ENCODE peak calls at places on chromosomes 6 and 20, in five cellular contexts. R is left ventricle myocardium inferior; F is AG04450; H is CD8-positive, alpha-beta T cell; M is HCT116. Q is an unnamed sample.

GRCh38 chr6:23454090-23454998 is 671.7 kb upstream of the NRSN1 start:
- DNase-seq in R (no peak), F (peak), H (no peak), M (no peak), Q (no peak)

GRCh38 chr20:37735541-37735940 is 41.7 kb downstream of the CTNNBL1 start:
- DNase-seq in R (no peak), F (no peak), H (no peak), M (no peak), Q (no peak)

GRCh38 chr6:144477396-144477795 is 192.3 kb downstream of the UTRN start:
- DNase-seq in R (no peak), F (no peak), H (no peak), M (no peak), Q (no peak)

GRCh38 chr6:130517444-130517931 is 151.7 kb downstream of the TMEM200A start:
- DNase-seq in R (no peak), F (no peak), H (no peak), M (peak), Q (no peak)

GRCh38 chr6:37130704-37131103 is 39.2 kb upstream of the PIM1 start:
- DNase-seq in R (no peak), F (no peak), H (no peak), M (no peak), Q (peak)

GRCh38 chr20:16569218-16570153 is 3.8 kb downstream of the KIF16B start:
- DNase-seq in R (no peak), F (no peak), H (no peak), M (no peak), Q (no peak)

GRCh38 chr6:129516787-129517186 is 193.2 kb downstream of the ARHGAP18 start:
- DNase-seq in R (no peak), F (no peak), H (no peak), M (no peak), Q (no peak)

GRCh38 chr6:16921399-16922110 is 160.3 kb upstream of the ATXN1 start:
- DNase-seq in R (no peak), F (peak), H (no peak), M (no peak), Q (no peak)

GRCh38 chr6:167501831-167502385 is 177.0 kb downstream of the TTLL2 start:
- DNase-seq in R (no peak), F (no peak), H (no peak), M (peak), Q (no peak)

GRCh38 chr6:42569102-42570028 is 5.5 kb downstream of the UBR2 start:
- DNase-seq in R (no peak), F (peak), H (no peak), M (no peak), Q (no peak)

GRCh38 chr6:112562348-112563220 is 215.5 kb downstream of the RFPL4B start:
- DNase-seq in R (no peak), F (no peak), H (no peak), M (no peak), Q (no peak)

GRCh38 chr6:158978752-158979151 is 21.2 kb downstream of the RSPH3 start:
- DNase-seq in R (no peak), F (no peak), H (no peak), M (no peak), Q (no peak)

GRCh38 chr6:55895972-55896371 is 20.6 kb upstream of the BMP5 start:
- DNase-seq in R (no peak), F (no peak), H (no peak), M (no peak), Q (no peak)

GRCh38 chr6:36104836-36105235 is 25.5 kb upstream of the MAPK13 start:
- DNase-seq in R (no peak), F (no peak), H (no peak), M (no peak), Q (no peak)

GRCh38 chr20:33757458-33757857 is 25.7 kb downstream of the ZNF341 start:
- DNase-seq in R (no peak), F (no peak), H (no peak), M (no peak), Q (no peak)

GRCh38 chr6:125888989-125889656 is 67.4 kb upstream of the HINT3 start:
- DNase-seq in R (no peak), F (no peak), H (no peak), M (peak), Q (no peak)

GRCh38 chr20:3890410-3890751 is 1.2 kb downstream of the PANK2 start:
- DNase-seq in R (no peak), F (no peak), H (no peak), M (no peak), Q (no peak)

GRCh38 chr6:13953061-13953705 is 28.4 kb downstream of the RNF182 start:
- DNase-seq in R (no peak), F (peak), H (no peak), M (peak), Q (no peak)

DNA sequence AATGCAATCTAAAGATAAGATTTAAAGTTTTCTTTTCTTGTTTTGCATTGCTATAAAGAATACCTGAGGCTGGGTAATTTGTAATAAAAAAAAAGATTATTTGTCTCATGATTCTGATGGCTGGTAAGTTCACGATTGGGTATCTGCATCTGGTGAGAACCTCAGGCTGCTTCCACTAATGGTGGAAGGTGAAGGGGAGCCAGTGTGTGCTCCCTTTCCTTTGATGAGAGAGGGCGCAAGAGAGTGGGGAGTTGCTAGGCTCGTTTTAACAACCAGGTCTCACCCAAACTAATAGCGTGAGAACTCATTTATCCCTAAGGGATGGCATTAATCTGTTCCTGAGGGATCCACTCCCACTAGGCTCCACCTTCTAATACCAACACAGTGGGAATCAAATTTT is 353.2 kb downstream of the BTBD3 start:
- DNase-seq in R (no peak), F (no peak), H (no peak), M (no peak), Q (no peak)
- TF ChIP-seq CTCF in R (no peak), F (no peak), H (no peak), M (no peak), Q (no peak)

GRCh38 chr6:132733814-132734213 is 20.0 kb upstream of the VNN1 start:
- DNase-seq in R (no peak), F (no peak), H (no peak), M (no peak), Q (no peak)
- H3K27ac ChIP-seq in R (no peak), F (no peak), H (no peak), M (no peak), Q (no peak)

GRCh38 chr6:7216941-7217621 is 95.9 kb downstream of the SSR1 start:
- DNase-seq in R (peak), F (no peak), H (no peak), M (no peak), Q (no peak)
- H3K4me3 ChIP-seq in R (peak), F (no peak), H (no peak), M (no peak), Q (no peak)

GRCh38 chr6:3776881-3777507 is 25.5 kb upstream of the PXDC1 start:
- DNase-seq in R (no peak), F (no peak), H (no peak), M (no peak), Q (no peak)
- TF ChIP-seq CTCF in R (no peak), F (peak), H (no peak), M (no peak), Q (no peak)

GRCh38 chr20:44070139-44070900 is 116.7 kb downstream of the JPH2 start:
- DNase-seq in R (no peak), F (no peak), H (peak), M (no peak), Q (peak)
- H3K27ac ChIP-seq in R (no peak), F (no peak), H (peak), M (no peak), Q (peak)

DNA sequence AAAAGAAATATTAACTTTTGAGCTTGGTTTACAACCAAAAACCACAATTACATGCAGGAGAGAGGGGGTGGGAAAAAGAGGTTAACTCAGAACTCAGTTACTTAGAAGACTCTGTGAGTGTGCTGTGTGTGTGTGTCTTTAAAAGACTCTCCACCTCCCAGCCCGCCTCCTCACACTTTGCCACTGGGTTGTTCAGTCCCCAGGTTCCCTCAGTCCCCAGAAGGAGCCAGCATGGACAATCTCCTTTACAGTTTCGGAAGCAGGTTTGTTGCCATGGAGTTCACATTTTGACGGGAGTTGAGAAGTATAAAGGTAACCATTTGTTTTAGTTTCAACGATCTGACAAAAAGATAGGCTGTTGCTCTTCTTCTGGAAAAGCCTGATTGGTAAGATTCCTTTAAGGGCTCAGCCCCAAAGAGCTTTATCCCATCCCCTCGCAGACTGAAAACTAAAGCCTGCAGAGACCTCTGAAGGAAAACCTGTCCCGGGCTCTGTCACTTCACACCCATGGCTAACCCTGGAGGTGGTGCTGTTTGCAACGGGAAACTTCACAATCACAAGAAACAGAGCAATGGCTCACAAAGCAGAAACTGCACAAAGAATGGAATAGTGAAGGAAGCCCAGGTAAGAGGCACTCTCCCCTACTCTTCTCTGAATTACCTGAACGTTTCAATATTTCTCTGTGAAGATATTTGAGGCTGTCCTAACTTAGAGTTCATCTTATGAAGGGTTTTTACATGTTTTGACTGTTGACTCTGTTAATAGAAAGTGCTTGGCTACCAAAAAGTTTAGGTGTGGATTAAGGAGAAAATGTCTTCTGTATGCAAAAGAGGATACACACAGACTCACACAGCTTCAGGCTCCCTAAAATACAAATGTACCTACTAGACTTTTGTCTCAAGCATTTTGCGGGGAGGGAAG is at the start of gene SPTLC3:
- DNase-seq in R (no peak), F (no peak), H (no peak), M (no peak), Q (peak)
- H3K4me3 ChIP-seq in R (peak), F (peak), H (peak), M (no peak), Q (peak)

DNA sequence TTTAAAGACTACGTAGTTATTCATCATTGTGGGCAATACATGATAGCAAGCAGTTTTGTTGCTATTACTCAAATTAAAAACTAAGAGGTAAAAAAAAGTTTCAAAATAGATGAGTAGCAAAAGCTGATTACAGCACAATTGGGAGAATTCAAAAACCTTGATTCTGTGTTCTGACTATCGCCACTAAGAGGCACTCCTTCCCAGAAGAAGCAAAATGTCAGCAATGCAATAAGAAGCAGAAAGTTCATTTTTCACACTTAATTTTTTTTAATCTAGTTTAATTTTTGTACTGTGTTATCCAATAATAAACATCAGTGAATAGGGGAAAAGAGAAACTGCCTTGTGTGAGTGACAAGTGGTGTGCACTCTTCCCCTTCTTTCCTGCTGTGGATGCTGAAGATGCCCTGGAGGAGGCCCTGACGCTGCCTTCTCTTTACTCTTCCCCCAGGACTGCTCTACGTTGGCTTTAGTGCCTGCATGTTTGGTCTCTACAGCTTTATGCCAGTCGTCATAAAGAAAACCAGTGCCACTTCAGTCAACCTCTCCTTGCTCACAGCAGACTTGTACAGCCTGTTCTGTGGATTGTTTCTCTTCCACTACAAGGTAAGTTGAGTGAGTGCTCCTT is 263.2 kb upstream of the PLN start:
- DNase-seq in R (no peak), F (no peak), H (no peak), M (no peak), Q (no peak)
- TF ChIP-seq CTCF in R (peak), F (peak), H (no peak), M (peak), Q (no peak)